ENCODE peak calls at places on chromosomes 12 and 14, in eight cellular contexts. D, E, F, S, N, I, B and C are unnamed samples.

GRCh38 chr12:70849265-70849960 is 71.1 kb downstream of the PTPRR start:
- DNase-seq in D (no peak), E (peak), F (no peak), S (no peak), N (no peak), I (no peak), B (no peak), C (no peak)

GRCh38 chr14:31080060-31080459 is 53.9 kb upstream of the STRN3 start:
- DNase-seq in D (no peak), E (peak), F (no peak), S (no peak), N (no peak), I (no peak), B (no peak), C (no peak)

GRCh38 chr14:29354446-29354845 is 573.2 kb downstream of the PRKD1 start:
- DNase-seq in D (no peak), E (no peak), F (no peak), S (no peak), N (no peak), I (no peak), B (no peak), C (no peak)

GRCh38 chr14:24607081-24607480 is 2.4 kb downstream of the GZMH start:
- DNase-seq in D (no peak), E (no peak), F (no peak), S (no peak), N (no peak), I (no peak), B (no peak), C (no peak)

GRCh38 chr12:58269476-58269875 is 328.1 kb downstream of the ATP23 start:
- DNase-seq in D (no peak), E (no peak), F (no peak), S (no peak), N (no peak), I (no peak), B (no peak), C (no peak)

GRCh38 chr14:73717998-73718741 is 4.0 kb upstream of the PNMA1 start:
- DNase-seq in D (peak), E (no peak), F (peak), S (no peak), N (no peak), I (no peak), B (no peak), C (no peak)

GRCh38 chr14:72646861-72647528 is 246.9 kb downstream of the DPF3 start:
- DNase-seq in D (no peak), E (no peak), F (no peak), S (no peak), N (no peak), I (no peak), B (no peak), C (no peak)

GRCh38 chr14:36583242-36584166 is 1.1 kb upstream of the NKX2-8 start:
- DNase-seq in D (peak), E (peak), F (no peak), S (no peak), N (no peak), I (peak), B (no peak), C (no peak)

GRCh38 chr12:15116073-15116472 is 105.1 kb downstream of the RERG start:
- DNase-seq in D (no peak), E (no peak), F (no peak), S (no peak), N (no peak), I (no peak), B (no peak), C (no peak)

GRCh38 chr12:27284751-27285150 is 40.7 kb downstream of the STK38L start:
- DNase-seq in D (no peak), E (no peak), F (no peak), S (no peak), N (no peak), I (no peak), B (no peak), C (no peak)

GRCh38 chr12:102948941-102949352 is 8.5 kb upstream of the ASCL1 start:
- DNase-seq in D (peak), E (no peak), F (peak), S (peak), N (peak), I (no peak), B (peak), C (no peak)

GRCh38 chr12:122963928-122964240 is 2.4 kb downstream of the ABCB9 start:
- DNase-seq in D (peak), E (no peak), F (peak), S (no peak), N (no peak), I (peak), B (no peak), C (no peak)

GRCh38 chr12:131131808-131132117 is 178.1 kb downstream of the ADGRD1 start:
- DNase-seq in D (no peak), E (no peak), F (no peak), S (no peak), N (no peak), I (no peak), B (no peak), C (no peak)

GRCh38 chr14:61252354-61253063 is 28.6 kb downstream of the TMEM30B start:
- DNase-seq in D (peak), E (peak), F (peak), S (peak), N (peak), I (no peak), B (peak), C (peak)

GRCh38 chr12:59928416-59928815 is 332.6 kb downstream of the SLC16A7 start:
- DNase-seq in D (no peak), E (peak), F (no peak), S (no peak), N (no peak), I (peak), B (no peak), C (no peak)

GRCh38 chr14:106605548-106606448 is 1079.4 kb downstream of the TMEM121 start:
- DNase-seq in D (peak), E (no peak), F (no peak), S (peak), N (no peak), I (no peak), B (no peak), C (peak)

GRCh38 chr12:91239497-91239896 is 56.9 kb upstream of the DCN start:
- DNase-seq in D (no peak), E (no peak), F (no peak), S (no peak), N (no peak), I (no peak), B (no peak), C (no peak)

GRCh38 chr12:32322354-32322753 is 77.0 kb upstream of the FGD4 start:
- DNase-seq in D (peak), E (no peak), F (no peak), S (no peak), N (no peak), I (no peak), B (no peak), C (no peak)

GRCh38 chr12:63029676-63030075 is 94.7 kb upstream of the PPM1H start:
- DNase-seq in D (no peak), E (no peak), F (no peak), S (no peak), N (no peak), I (no peak), B (no peak), C (no peak)

GRCh38 chr12:104669057-104669770 is 212.5 kb downstream of the CHST11 start:
- DNase-seq in D (peak), E (peak), F (peak), S (no peak), N (no peak), I (peak), B (no peak), C (peak)

GRCh38 chr14:75334191-75335051 is 55.8 kb downstream of the FOS start:
- DNase-seq in D (no peak), E (no peak), F (no peak), S (no peak), N (peak), I (no peak), B (peak), C (peak)

GRCh38 chr14:22231022-22231421 is 358.0 kb downstream of the DAD1 start:
- DNase-seq in D (no peak), E (no peak), F (no peak), S (peak), N (no peak), I (no peak), B (no peak), C (no peak)

GRCh38 chr12:25852792-25853191 is 105.7 kb upstream of the RASSF8 start:
- DNase-seq in D (no peak), E (no peak), F (no peak), S (no peak), N (no peak), I (no peak), B (no peak), C (no peak)

GRCh38 chr12:14643247-14643646 is 53.2 kb downstream of the GUCY2C start:
- DNase-seq in D (no peak), E (no peak), F (no peak), S (peak), N (no peak), I (no peak), B (no peak), C (no peak)

DNA sequence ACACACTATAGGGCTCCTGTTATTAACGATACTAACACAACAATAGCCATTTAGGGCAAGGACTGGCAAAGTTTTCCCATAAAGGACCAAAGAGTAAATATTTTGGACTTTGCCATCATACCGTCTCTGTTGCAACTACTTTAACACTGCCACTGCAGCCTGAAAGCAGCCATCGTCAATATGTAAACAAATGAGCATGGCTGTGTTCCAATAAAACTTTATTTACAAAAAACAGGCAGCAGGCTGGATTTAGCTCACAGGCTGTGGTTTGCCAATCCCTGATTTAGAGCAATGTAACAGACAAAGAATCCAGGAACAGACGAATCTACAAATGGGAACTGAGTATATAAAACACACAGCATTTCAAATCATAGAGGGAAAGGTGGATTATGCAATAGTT is 84.1 kb downstream of the FRMD6 start:
- DNase-seq in D (no peak), E (no peak), F (no peak), S (no peak), N (no peak), I (no peak), B (no peak), C (no peak)
- TF ChIP-seq CTCF in D (no peak), E (no peak), F (no peak), S (no peak), N (no peak), I (no peak), B (no peak), C (no peak)

GRCh38 chr12:4293942-4294505 is 20.5 kb downstream of the CCND2 start:
- DNase-seq in D (no peak), E (no peak), F (no peak), S (no peak), N (no peak), I (no peak), B (no peak), C (no peak)
- H3K27ac ChIP-seq in D (peak), E (no peak), F (no peak), S (no peak), N (no peak), I (no peak), B (no peak), C (no peak)

DNA sequence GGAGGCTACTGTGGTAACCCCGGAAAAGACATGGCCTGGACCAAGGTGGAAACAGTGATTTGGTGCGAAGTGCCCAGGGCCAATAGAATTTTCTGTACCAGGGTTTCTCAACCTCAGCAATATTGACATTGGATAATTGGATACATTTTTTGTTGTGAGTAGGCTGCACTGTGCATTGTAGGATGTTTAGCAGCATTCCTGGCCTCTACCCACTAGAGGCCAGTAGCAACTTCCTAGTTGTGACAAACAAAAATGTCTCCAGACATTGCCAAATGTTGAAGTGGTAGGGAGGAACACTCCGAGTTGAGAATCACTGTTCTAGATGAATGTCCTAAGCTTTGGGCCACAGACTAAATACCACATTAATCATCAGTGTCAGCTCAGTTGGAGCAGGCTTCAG is 6.2 kb upstream of the CGRRF1 start:
- DNase-seq in D (no peak), E (peak), F (no peak), S (peak), N (no peak), I (no peak), B (no peak), C (no peak)
- TF ChIP-seq CTCF in D (peak), E (peak), F (no peak), S (peak), N (no peak), I (no peak), B (peak), C (no peak)

GRCh38 chr12:52026267-52026666 is 19.5 kb downstream of the TAMALIN start:
- DNase-seq in D (no peak), E (no peak), F (no peak), S (no peak), N (no peak), I (no peak), B (no peak), C (no peak)

GRCh38 chr12:52023182-52023975 is 16.6 kb downstream of the TAMALIN start:
- DNase-seq in D (peak), E (no peak), F (peak), S (peak), N (peak), I (peak), B (peak), C (peak)

GRCh38 chr12:52023976-52024688 is 17.4 kb downstream of the TAMALIN start:
- DNase-seq in D (no peak), E (no peak), F (no peak), S (peak), N (no peak), I (no peak), B (no peak), C (no peak)

GRCh38 chr12:52027085-52027843 is 20.5 kb downstream of the TAMALIN start:
- DNase-seq in D (peak), E (no peak), F (no peak), S (peak), N (peak), I (no peak), B (no peak), C (no peak)

DNA sequence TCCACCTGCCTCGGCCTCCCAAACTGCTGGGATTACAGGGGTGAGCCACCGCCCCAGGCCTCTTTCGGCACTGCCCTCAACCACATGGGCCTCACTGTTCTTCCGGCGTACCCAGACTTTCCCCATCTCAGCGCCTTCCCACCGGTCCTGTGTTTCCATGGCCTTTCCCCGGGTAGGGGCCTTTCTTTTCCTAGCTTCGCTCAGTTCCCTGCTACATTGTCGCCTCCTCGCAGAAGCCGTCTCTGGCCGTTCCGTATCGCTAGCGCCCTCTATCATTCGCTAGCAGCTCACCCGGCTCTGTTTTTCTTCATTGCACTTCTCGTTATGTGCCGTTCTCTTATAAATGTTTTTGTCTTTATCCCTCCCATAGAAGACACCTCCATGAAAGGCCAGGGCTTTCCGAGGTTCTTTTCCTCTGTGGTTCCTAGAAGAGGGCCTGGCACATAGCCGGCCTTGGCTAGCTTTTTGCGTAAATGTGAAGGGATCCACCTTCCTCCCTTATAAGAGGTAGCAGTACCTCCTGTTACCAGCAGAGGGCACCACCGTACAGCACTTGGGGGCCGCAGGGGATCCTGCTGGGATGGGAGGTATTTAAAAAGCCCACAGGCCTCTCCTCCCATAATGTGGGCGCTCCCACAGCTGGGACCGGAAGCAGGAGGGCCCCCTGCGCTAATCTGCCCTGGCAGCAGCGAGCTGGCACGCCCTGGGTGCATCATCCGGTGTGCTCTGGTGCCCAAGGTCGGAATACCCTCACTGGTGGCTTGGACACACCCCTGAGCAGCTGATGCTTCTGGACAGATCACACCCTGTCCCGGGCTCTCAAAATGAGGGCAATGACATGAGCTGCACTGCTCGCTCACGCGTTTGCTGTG is 18.8 kb downstream of the TAMALIN start:
- DNase-seq in D (peak), E (peak), F (peak), S (peak), N (peak), I (peak), B (peak), C (peak)
- H3K27ac ChIP-seq in D (no peak), E (no peak), F (peak), S (peak), N (peak), I (peak), B (peak), C (peak)

GRCh38 chr12:110880651-110881050 is 33.9 kb downstream of the CCDC63 start:
- DNase-seq in D (no peak), E (no peak), F (no peak), S (no peak), N (no peak), I (no peak), B (no peak), C (no peak)
- TF ChIP-seq CTCF in D (no peak), E (no peak), F (no peak), S (no peak), N (no peak), I (no peak), B (no peak), C (no peak)

DNA sequence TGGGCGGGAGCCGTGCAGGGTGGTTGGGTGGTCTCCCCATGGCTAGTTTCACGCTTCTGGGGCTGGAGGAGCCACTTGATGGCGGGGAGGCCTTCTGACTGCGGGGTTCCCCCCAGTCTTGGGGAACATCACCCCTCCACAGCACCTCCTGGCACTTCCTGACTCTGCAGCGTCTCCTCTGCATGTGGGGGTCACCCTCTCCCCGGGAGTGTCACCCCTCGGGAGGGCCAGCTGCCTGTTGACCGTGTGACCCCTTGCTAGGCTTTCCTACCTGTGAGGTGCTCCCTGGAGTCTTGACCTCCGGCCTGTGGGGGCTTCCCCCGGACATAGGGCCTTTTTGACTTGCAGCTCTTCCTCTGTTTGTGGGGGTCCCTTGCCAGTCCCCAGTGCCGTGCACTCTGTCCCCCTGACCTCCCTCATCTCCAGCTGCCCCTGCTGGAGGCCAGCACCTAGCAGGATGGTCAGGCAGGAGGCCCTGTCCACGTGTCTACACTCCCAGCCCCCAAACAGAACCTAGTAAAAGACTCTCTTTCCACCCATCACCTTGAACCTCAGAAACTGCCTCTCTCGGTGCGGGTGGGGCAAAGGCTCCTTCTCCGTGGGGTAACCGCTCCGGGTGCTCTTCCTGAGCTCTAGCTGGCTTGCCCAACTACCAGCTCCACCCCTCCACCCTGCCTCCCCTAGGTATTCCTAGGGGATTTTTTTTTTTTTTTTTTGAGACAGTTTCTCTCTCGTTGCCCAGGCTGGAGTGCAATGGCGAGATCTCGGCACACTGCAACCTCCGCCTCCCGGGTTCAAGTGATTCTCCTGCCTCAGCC is 727 bp downstream of the AACS start:
- DNase-seq in D (peak), E (no peak), F (no peak), S (no peak), N (no peak), I (peak), B (no peak), C (no peak)
- H3K27ac ChIP-seq in D (no peak), E (peak), F (no peak), S (no peak), N (peak), I (peak), B (peak), C (peak)

GRCh38 chr12:88056571-88056970 is 27.4 kb upstream of the C12orf50 start:
- DNase-seq in D (no peak), E (no peak), F (no peak), S (no peak), N (no peak), I (no peak), B (no peak), C (no peak)

GRCh38 chr12:88057994-88058718 is 29.0 kb upstream of the C12orf50 start:
- DNase-seq in D (no peak), E (peak), F (no peak), S (no peak), N (no peak), I (no peak), B (no peak), C (no peak)

DNA sequence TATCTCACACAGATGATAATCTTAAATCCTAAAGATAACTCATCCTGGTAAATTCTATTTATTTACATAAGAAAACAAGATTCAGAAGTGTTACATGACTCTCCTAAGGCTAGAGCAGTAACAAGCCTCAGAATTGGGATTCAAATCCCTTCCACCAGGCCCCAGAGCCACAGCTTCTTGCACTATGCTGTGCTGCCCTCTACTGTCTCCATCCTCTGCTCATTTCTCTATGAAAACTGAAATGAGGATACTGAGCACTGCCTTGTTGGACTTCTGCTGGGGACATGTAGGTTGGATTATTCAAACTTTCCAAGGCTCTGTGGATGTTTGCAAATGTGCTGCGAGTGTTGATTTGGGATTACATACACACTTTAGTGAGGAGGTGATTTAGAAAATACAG is 23.5 kb upstream of the C12orf50 start:
- DNase-seq in D (peak), E (peak), F (no peak), S (peak), N (no peak), I (no peak), B (no peak), C (no peak)
- TF ChIP-seq CTCF in D (peak), E (peak), F (no peak), S (peak), N (peak), I (no peak), B (peak), C (peak)